ENCODE peak calls at places on chromosome 6, in four cellular contexts. Y is H9, F is trophoblast cell, X is H1. I is an unnamed sample. For H3K79me2, the result is how much of the 10 kb centered on the place peaks cover.

GRCh38 chr6:34242252-34243130 is 5.8 kb downstream of the HMGA1 start:
- DNase-seq in X (no peak), F (no peak), Y (no peak), I (no peak)

GRCh38 chr6:105374010-105374420 is 28.9 kb downstream of the PREP start:
- DNase-seq in X (no peak), Y (no peak), F (peak), I (no peak)

GRCh38 chr6:131134950-131135243 is 370 bp upstream of the AKAP7 start:
- DNase-seq in Y (no peak), X (no peak), F (no peak), I (no peak)

GRCh38 chr6:5412017-5412416 is 150.7 kb downstream of the FARS2 start:
- DNase-seq in F (no peak), Y (peak), X (peak), I (no peak)

GRCh38 chr6:149964243-149965190 is 774 bp downstream of the ULBP1 start:
- DNase-seq in F (no peak), Y (peak), X (no peak), I (peak)

GRCh38 chr6:137970368-137970767 is 103.3 kb downstream of the TNFAIP3 start:
- DNase-seq in F (no peak), Y (no peak), X (no peak), I (peak)

GRCh38 chr6:32163559-32164258 is 686 bp upstream of the EGFL8 start:
- DNase-seq in Y (no peak), X (no peak), F (no peak), I (no peak)

GRCh38 chr6:178119-178518 is 114.2 kb upstream of the DUSP22 start:
- DNase-seq in F (no peak), Y (no peak), X (no peak), I (no peak)

GRCh38 chr6:100217225-100217624 is 223.2 kb upstream of the MCHR2 start:
- DNase-seq in Y (no peak), F (no peak), X (no peak), I (no peak)

GRCh38 chr6:83847179-83847578 is 6.0 kb upstream of the RIPPLY2 start:
- DNase-seq in Y (no peak), X (no peak), F (peak), I (no peak)

GRCh38 chr6:125904871-125905270 is 51.7 kb upstream of the HINT3 start:
- DNase-seq in Y (no peak), F (no peak), X (no peak), I (no peak)

GRCh38 chr6:4575724-4576123 is 200.5 kb upstream of the CDYL start:
- DNase-seq in Y (no peak), F (no peak), X (no peak), I (no peak)

GRCh38 chr6:40308533-40309306 is 278.4 kb downstream of the LRFN2 start:
- DNase-seq in X (peak), F (peak), Y (peak), I (peak)

GRCh38 chr6:18016698-18017097 is 29.3 kb upstream of the KIF13A start:
- DNase-seq in F (peak), Y (no peak), X (no peak), I (no peak)

GRCh38 chr6:89386917-89387491 is 25.1 kb downstream of the RRAGD start:
- DNase-seq in X (no peak), F (no peak), Y (no peak), I (no peak)

GRCh38 chr6:89387516-89388222 is 24.4 kb downstream of the RRAGD start:
- DNase-seq in X (no peak), Y (no peak), F (no peak), I (no peak)

GRCh38 chr6:89385846-89386245 is 26.2 kb downstream of the RRAGD start:
- DNase-seq in F (no peak), Y (no peak), X (no peak), I (no peak)

GRCh38 chr6:89385156-89385667 is 26.9 kb downstream of the RRAGD start:
- DNase-seq in F (no peak), X (no peak), Y (no peak), I (peak)

DNA sequence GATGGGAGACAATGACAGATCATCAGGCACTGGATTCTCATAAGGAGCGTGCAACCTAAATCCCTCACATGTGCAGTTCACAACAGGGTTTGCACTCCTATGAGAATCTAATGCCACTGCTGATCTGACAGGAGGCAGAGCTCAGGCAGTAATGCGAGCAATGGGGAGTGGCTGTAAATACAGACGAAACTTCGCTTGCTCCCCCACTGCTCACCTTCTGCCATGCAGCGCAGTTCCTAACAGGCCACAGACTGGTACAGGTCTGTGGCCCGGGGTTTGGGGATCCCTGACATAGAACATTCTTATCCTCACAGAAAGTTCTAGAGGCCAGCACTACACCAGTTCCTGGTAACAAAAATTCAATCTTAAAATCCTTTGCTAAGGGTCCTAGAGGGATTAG is 23.2 kb downstream of the RRAGD start:
- DNase-seq in Y (no peak), F (no peak), X (no peak), I (no peak)
- H3K79me2 ChIP-seq in Y (under half), F (under half), X (under half), I (under half)

GRCh38 chr6:134026597-134026996 is 25.8 kb downstream of the SLC2A12 start:
- DNase-seq in X (no peak), Y (no peak), F (no peak), I (no peak)

GRCh38 chr6:134034478-134034877 is 17.9 kb downstream of the SLC2A12 start:
- DNase-seq in F (no peak), Y (no peak), X (no peak), I (no peak)

GRCh38 chr6:134031696-134032255 is 20.6 kb downstream of the SLC2A12 start:
- DNase-seq in Y (no peak), F (peak), X (no peak), I (no peak)

GRCh38 chr6:134028438-134028837 is 24.0 kb downstream of the SLC2A12 start:
- DNase-seq in X (no peak), Y (no peak), F (no peak), I (no peak)

DNA sequence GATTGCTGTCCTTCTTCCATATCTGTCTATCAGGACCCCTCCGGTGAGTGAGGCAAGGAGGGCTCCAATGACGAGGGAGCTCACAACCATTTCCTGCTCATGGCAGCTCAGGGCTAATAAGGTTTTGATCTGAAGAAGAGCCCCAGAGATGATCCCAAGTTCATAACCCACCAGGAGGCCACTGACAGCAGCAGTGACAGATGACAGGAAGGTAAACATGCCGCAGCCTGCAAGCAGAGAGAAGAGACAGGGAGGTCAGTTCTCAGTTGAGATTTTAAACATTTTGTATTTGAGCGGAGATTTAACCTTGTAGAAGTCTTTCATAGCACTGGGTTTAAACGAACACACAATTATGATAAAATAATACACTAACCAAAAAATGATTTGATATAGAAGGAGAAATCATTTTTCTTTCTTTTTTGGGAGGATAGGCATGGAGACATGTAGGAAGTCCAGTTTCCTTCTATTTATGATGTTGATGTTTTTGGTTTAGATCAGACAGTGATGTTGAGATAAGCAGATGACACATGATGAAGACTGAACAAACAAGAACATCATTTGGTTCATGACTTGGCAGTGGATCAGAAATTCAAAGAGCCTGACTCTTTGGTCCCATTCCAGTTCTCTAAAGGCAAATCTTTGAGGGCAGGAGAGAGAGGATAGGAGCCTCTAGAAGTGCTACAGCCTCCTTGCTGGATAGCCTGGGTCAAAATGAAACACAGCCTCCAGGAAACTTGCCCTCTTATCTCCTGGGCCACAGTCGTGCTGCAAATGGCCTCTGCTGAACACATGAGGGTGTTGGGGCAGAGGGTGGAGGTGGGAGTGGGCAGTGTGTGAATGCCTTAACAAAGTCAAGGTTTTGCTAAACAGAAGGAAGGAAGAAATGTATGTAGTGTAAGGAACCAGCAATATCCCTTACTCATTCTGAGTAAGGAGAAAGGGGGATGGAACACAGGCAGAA is 22.6 kb downstream of the SLC2A12 start:
- DNase-seq in X (no peak), Y (no peak), F (no peak), I (peak)
- H3K23ac ChIP-seq in X (no peak), Y (no peak), F (no peak), I (no peak)

DNA sequence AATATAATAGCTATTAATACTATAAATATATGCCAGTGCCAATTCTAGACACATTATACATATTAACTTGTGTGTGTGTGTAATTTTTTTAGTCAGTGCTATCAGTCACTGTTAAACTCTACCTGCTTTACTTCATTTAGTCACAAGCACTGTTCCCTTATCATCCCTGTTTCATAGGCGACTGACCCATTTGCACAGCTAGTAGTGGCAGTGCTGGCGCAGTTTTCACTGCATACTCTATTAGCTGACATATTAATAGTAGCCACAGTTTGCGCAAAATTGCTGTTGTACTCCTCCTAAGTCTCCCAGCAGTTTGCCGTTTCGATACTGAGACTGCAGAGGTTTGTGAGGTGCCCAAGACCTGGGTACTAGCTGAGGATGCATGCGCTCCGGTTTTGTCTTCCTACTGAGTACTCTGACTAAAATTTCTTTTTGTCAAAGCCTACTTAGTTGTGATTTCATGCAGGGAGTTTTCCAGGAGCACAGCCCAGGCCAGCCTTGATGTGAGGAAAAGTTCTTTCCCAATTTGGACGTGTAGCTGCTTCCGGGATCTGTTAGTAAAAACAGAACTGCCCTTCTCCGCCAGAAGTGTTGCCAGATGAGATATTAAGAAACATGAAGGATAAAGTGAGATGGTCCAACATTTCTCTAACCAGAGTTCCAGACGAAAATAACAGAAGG is 5.6 kb downstream of the BAG2 start:
- DNase-seq in X (no peak), Y (no peak), F (no peak), I (no peak)
- H3K79me2 ChIP-seq in X (half or more), Y (under half), F (under half), I (under half)

GRCh38 chr6:106511274-106512047 is 117.8 kb downstream of the RTN4IP1 start:
- DNase-seq in X (no peak), F (peak), Y (peak), I (peak)
- H3K23ac ChIP-seq in X (no peak), F (no peak), Y (no peak), I (no peak)

GRCh38 chr6:157060440-157060949 is 262.8 kb downstream of the TMEM242 start:
- DNase-seq in X (no peak), Y (no peak), F (no peak), I (no peak)
- H3K79me2 ChIP-seq in X (half or more), Y (under half), F (under half), I (under half)

GRCh38 chr6:37456126-37456525 is 23.1 kb downstream of the CMTR1 start:
- DNase-seq in Y (no peak), X (no peak), F (no peak), I (no peak)

GRCh38 chr6:37459981-37460800 is 27.2 kb downstream of the CMTR1 start:
- DNase-seq in F (no peak), X (no peak), Y (no peak), I (peak)

GRCh38 chr6:37454420-37455125 is 21.6 kb downstream of the CMTR1 start:
- DNase-seq in F (no peak), Y (no peak), X (no peak), I (no peak)

GRCh38 chr6:37460805-37461204 is 27.8 kb downstream of the CMTR1 start:
- DNase-seq in Y (no peak), F (no peak), X (no peak), I (peak)

DNA sequence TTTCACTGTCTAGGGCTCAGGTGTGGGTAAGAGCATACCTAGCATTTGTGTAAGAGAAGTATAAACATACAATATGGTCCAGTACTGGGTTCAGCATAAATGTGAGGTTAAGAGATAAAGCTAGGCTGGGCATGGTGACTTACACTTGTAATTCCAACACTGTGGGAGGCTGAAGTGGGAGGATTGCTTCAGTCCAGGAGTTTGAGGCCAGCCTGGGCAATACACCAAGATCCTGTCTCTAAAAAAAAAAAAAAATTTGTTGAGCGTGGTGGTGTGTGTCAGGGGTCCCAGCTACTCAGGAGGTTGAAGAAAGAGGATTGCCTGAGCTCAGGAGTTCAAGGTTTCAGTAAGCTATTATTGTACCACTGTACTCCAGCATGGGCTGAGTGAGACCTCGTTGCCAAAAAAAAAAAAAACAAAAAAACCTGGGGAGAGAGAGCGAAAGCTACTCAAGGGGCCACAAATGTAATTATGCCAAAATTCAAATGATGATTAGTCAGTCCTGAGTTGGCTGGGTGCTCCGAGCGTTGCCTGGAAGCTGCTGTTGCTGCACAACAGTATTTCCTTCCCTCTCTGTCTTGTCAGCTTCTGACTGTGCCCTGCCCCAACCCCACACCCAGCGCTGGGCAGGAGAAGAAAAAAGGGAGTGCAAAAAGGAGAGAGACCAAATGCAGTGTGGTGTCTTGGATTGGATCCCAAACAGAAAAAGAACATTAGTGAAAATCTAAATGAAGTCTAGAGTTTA is 24.0 kb downstream of the CMTR1 start:
- DNase-seq in F (no peak), X (no peak), Y (no peak), I (no peak)
- H3K23ac ChIP-seq in F (no peak), X (no peak), Y (no peak), I (no peak)